ENCODE peak calls at places on chromosome 10, in four cellular contexts. K is CD4-positive, CD25-positive, alpha-beta regulatory T cell; X is GM18507; I is stimulated activated CD8-positive, alpha-beta memory T cell treated with anti-CD3 and anti-CD28 coated beads, Interleukin-4, amount 100 ng/mL, for 1 hour. G is an unnamed sample.

GRCh38 chr10:19699299-19699698 is 116.9 kb upstream of the PLXDC2 start:
- DNase-seq in K (no peak), X (no peak), I (no peak), G (no peak)

GRCh38 chr10:47029181-47029971 is 118.1 kb downstream of the PTPN20 start:
- DNase-seq in K (no peak), X (no peak), I (no peak), G (no peak)

GRCh38 chr10:130194194-130194990 is 58.2 kb downstream of the GLRX3 start:
- DNase-seq in K (no peak), X (no peak), I (no peak), G (no peak)

GRCh38 chr10:129646921-129647320 is 179.9 kb downstream of the MGMT start:
- DNase-seq in K (no peak), X (no peak), I (no peak), G (no peak)

GRCh38 chr10:19828278-19829049 is 12.2 kb downstream of the PLXDC2 start:
- DNase-seq in K (no peak), X (no peak), I (no peak), G (no peak)

GRCh38 chr10:128125416-128125943 is 743 bp downstream of the MKI67 start:
- DNase-seq in K (peak), X (no peak), I (no peak), G (peak)

GRCh38 chr10:112176543-112176942 is 7.0 kb downstream of the GPAM start:
- DNase-seq in K (no peak), X (no peak), I (no peak), G (no peak)

GRCh38 chr10:7409045-7409731 is 1.6 kb downstream of the SFMBT2 start:
- DNase-seq in K (peak), X (no peak), I (no peak), G (peak)

GRCh38 chr10:75512534-75512933 is 81.1 kb downstream of the LRMDA start:
- DNase-seq in K (no peak), X (no peak), I (no peak), G (no peak)

GRCh38 chr10:96978621-96979154 is 146.6 kb downstream of the LCOR start:
- DNase-seq in K (peak), X (no peak), I (no peak), G (no peak)

GRCh38 chr10:119408969-119409371 is 133.5 kb downstream of the RGS10 start:
- DNase-seq in K (no peak), X (no peak), I (no peak), G (no peak)

GRCh38 chr10:44939691-44940401 is 19.8 kb upstream of the RASSF4 start:
- DNase-seq in K (no peak), X (no peak), I (no peak), G (peak)

GRCh38 chr10:109328001-109328400 is 595.3 kb downstream of the XPNPEP1 start:
- DNase-seq in K (no peak), X (no peak), I (no peak), G (no peak)

GRCh38 chr10:91339729-91340128 is 70.4 kb upstream of the HECTD2 start:
- DNase-seq in K (no peak), X (no peak), I (no peak), G (no peak)

GRCh38 chr10:118571123-118571522 is 24.3 kb downstream of the PRLHR start:
- DNase-seq in K (no peak), X (no peak), I (no peak), G (no peak)

GRCh38 chr10:100670828-100671479 is 74.4 kb upstream of the PAX2 start:
- DNase-seq in K (peak), X (peak), I (no peak), G (peak)

GRCh38 chr10:119542990-119543813 is 683 bp upstream of the RGS10 start:
- DNase-seq in K (peak), X (peak), I (peak), G (peak)

GRCh38 chr10:63437334-63437949 is 28.3 kb downstream of the JMJD1C start:
- DNase-seq in K (no peak), X (no peak), I (no peak), G (peak)

GRCh38 chr10:110457851-110458582 is 39.7 kb upstream of the DUSP5 start:
- DNase-seq in K (peak), X (no peak), I (no peak), G (no peak)

GRCh38 chr10:103053659-103054581 is 135.8 kb downstream of the CNNM2 start:
- DNase-seq in K (peak), X (no peak), I (peak), G (peak)

GRCh38 chr10:126242352-126243260 is 145.7 kb downstream of the ADAM12 start:
- DNase-seq in K (no peak), X (no peak), I (no peak), G (peak)

GRCh38 chr10:127850944-127851343 is 41.8 kb downstream of the CLRN3 start:
- DNase-seq in K (no peak), X (no peak), I (no peak), G (no peak)

GRCh38 chr10:3281911-3282310 is 109.3 kb upstream of the PITRM1 start:
- DNase-seq in K (no peak), X (no peak), I (no peak), G (no peak)

GRCh38 chr10:125192005-125192404 is 31.6 kb upstream of the CTBP2 start:
- DNase-seq in K (no peak), X (no peak), I (no peak), G (no peak)

GRCh38 chr10:42836771-42837468 is 54.3 kb downstream of the BMS1 start:
- DNase-seq in K (peak), X (no peak), I (no peak), G (peak)

GRCh38 chr10:53108317-53108934 is 335.8 kb upstream of the MBL2 start:
- DNase-seq in K (no peak), X (no peak), I (no peak), G (peak)

G was measured in kidney tubule cell.